ENCODE peak calls at places on chromosomes 6 and 20, in six cellular contexts. H, A, E, B, Y and N are unnamed samples.

GRCh38 chr6:159513074-159513473 is 180.0 kb downstream of the SOD2 start:
- DNase-seq in H (no peak), A (no peak), E (no peak), B (no peak), Y (no peak), N (no peak)

GRCh38 chr6:122285292-122285913 is 114.0 kb upstream of the HSF2 start:
- DNase-seq in H (no peak), A (no peak), E (no peak), B (no peak), Y (no peak), N (no peak)

GRCh38 chr20:38114353-38114791 is 50.7 kb downstream of the TGM2 start:
- DNase-seq in H (no peak), A (no peak), E (no peak), B (no peak), Y (no peak), N (peak)

GRCh38 chr20:58891686-58892125 is 39.2 kb downstream of the GNAS start:
- DNase-seq in H (peak), A (peak), E (no peak), B (peak), Y (no peak), N (no peak)

GRCh38 chr6:114055319-114055718 is 84.4 kb upstream of the HDAC2 start:
- DNase-seq in H (no peak), A (no peak), E (no peak), B (no peak), Y (no peak), N (no peak)

GRCh38 chr6:148757944-148758343 is 11.1 kb downstream of the UST start:
- DNase-seq in H (no peak), A (no peak), E (no peak), B (no peak), Y (no peak), N (no peak)

GRCh38 chr6:141254336-141254735 is 878.4 kb upstream of the GJE1 start:
- DNase-seq in H (no peak), A (no peak), E (no peak), B (no peak), Y (no peak), N (no peak)

GRCh38 chr6:166361080-166361429 is 18.7 kb upstream of the SFT2D1 start:
- DNase-seq in H (no peak), A (no peak), E (no peak), B (no peak), Y (peak), N (peak)

GRCh38 chr20:42972591-42972990 is 217.1 kb downstream of the PTPRT start:
- DNase-seq in H (no peak), A (no peak), E (no peak), B (no peak), Y (no peak), N (no peak)

GRCh38 chr20:53493201-53493908 is 100.3 kb downstream of the ZNF217 start:
- DNase-seq in H (no peak), A (peak), E (no peak), B (no peak), Y (no peak), N (no peak)

GRCh38 chr6:34981951-34982350 is 92.9 kb downstream of the ANKS1A start:
- DNase-seq in H (no peak), A (no peak), E (no peak), B (no peak), Y (no peak), N (peak)

DNA sequence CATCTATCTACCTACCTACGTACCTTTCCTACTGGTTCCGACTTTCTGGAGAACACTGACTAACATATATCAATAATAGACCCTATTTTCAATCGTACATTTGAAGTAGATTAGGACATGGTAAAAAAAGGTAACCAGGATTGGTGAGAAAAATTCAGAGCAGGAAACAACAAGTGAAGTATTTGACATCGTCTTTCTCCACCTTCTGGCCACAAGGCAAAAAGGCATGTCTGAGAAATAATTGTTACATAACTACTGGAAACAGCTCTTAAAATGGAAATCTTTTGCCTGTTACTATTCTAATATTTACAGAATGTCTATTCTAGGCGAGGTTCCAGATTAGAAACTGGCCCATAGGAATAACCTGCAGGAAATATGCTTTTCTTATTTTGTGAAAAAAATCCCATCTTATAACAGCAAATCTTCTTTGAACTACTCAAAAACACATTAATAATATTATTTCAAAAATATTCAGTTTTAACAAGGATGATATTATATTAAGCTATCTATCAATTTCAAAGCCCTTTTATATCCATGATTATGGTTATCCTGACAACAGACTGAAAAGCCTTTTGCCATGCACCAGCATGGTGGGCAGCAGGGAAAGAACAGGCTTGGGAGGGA is 80.8 kb downstream of the RCAN2 start:
- DNase-seq in H (no peak), A (peak), E (peak), B (no peak), Y (peak), N (peak)
- TF ChIP-seq USF2 in H (no peak), A (no peak), E (no peak), B (no peak), Y (no peak), N (no peak)

GRCh38 chr6:107698146-107698545 is 126.0 kb downstream of the SCML4 start:
- DNase-seq in H (no peak), A (no peak), E (no peak), B (no peak), Y (no peak), N (peak)
- TF ChIP-seq USF2 in H (no peak), A (no peak), E (no peak), B (no peak), Y (no peak), N (no peak)

GRCh38 chr6:144718431-144718830 is 433.3 kb downstream of the UTRN start:
- DNase-seq in H (no peak), A (no peak), E (no peak), B (no peak), Y (no peak), N (peak)
- TF ChIP-seq USF2 in H (no peak), A (no peak), E (no peak), B (no peak), Y (no peak), N (no peak)

GRCh38 chr20:34127787-34128186 is 15.7 kb upstream of the EIF2S2 start:
- DNase-seq in H (no peak), A (no peak), E (no peak), B (no peak), Y (no peak), N (no peak)

GRCh38 chr20:34124469-34125249 is 12.6 kb upstream of the EIF2S2 start:
- DNase-seq in H (no peak), A (peak), E (no peak), B (no peak), Y (no peak), N (no peak)

DNA sequence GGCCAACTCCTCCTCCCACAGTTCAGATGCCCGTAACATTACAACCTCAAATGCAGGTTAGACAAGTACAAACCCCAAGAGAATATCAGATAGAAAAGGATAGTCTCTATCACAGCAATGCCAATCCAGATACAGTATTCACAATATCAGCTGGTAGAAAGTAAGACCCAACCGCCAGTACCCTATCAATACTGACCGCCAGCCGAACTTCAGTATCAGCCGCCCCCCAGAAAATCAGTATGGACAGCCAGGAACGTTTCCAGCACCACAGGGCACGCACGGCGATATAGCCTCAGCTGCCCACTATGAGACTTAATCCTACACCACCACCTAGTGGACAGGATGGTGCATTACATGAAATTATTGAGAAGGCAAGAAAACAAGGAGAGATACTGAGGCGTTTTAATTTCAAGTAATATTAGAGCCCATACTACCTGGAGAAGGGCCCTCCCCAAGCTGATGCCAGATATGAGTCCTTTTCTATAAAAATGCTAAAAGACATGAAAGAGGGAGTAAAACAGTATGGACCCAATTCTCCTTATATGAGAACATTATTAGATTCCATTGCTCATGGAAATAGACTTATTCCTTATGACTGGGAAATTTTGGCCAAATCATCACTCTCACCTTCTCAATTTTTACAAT is 17.6 kb upstream of the EIF2S2 start:
- DNase-seq in H (peak), A (peak), E (peak), B (peak), Y (peak), N (peak)
- TF ChIP-seq USF2 in H (no peak), A (no peak), E (no peak), B (no peak), Y (no peak), N (no peak)